ENCODE peak calls at places on chromosomes 1 and 21, in eight cellular contexts. E is H9, R is OCI-LY7, P is SK-N-SH, N is keratinocyte, T is K562, C is fibroblast of lung, Y is IMR-90. Q is an unnamed sample. For H4K20me1, the result is how much of the 10 kb centered on the place peaks cover.

GRCh38 chr1:1242461-1243080 is 4.0 kb downstream of the C1QTNF12 start:
- DNase-seq in R (no peak), P (no peak), E (no peak), N (no peak), Y (no peak), C (no peak), T (no peak), Q (no peak)

GRCh38 chr1:152752225-152752624 is 5.6 kb upstream of the KPRP start:
- DNase-seq in P (no peak), R (no peak), Y (peak), T (no peak), E (no peak), N (peak), C (peak), Q (no peak)

GRCh38 chr1:226411619-226412018 is 3.7 kb upstream of the PARP1 start:
- DNase-seq in P (no peak), Y (no peak), T (no peak), E (no peak), N (no peak), R (no peak), C (no peak), Q (no peak)

GRCh38 chr1:6779089-6779805 is 6.0 kb upstream of the CAMTA1 start:
- DNase-seq in T (no peak), N (no peak), P (no peak), R (no peak), Y (no peak), E (no peak), C (no peak), Q (no peak)

GRCh38 chr1:15246960-15247614 is at the start of gene FHAD1:
- DNase-seq in C (peak), P (peak), E (peak), T (peak), R (peak), Y (peak), N (no peak), Q (peak)

GRCh38 chr1:67883069-67883468 is 49.8 kb upstream of the GNG12 start:
- DNase-seq in R (no peak), C (peak), N (peak), Y (peak), T (no peak), P (no peak), E (no peak), Q (no peak)

GRCh38 chr1:65994223-65994622 is 201.5 kb downstream of the PDE4B start:
- DNase-seq in T (no peak), R (no peak), E (no peak), N (no peak), P (no peak), C (no peak), Y (no peak), Q (no peak)

GRCh38 chr1:15803380-15803779 is 4.1 kb downstream of the UQCRHL start:
- DNase-seq in P (peak), T (peak), R (peak), N (no peak), C (peak), E (peak), Y (peak), Q (peak)

GRCh38 chr1:233114159-233114558 is 163.7 kb downstream of the NTPCR start:
- DNase-seq in N (no peak), C (peak), R (no peak), P (no peak), Y (peak), E (peak), T (no peak), Q (no peak)

GRCh38 chr21:42459583-42460215 is 36.3 kb downstream of the RSPH1 start:
- DNase-seq in R (no peak), N (no peak), Y (no peak), P (no peak), E (no peak), C (no peak), T (no peak), Q (no peak)

GRCh38 chr1:116759636-116760035 is 5.4 kb downstream of the CD2 start:
- DNase-seq in R (no peak), N (no peak), P (no peak), T (no peak), C (no peak), E (no peak), Y (no peak), Q (no peak)

GRCh38 chr1:153260980-153261792 is 1.7 kb downstream of the LORICRIN start:
- DNase-seq in Y (no peak), P (peak), E (peak), T (no peak), N (no peak), C (no peak), R (no peak), Q (no peak)

GRCh38 chr1:42043182-42043581 is 110.0 kb upstream of the GUCA2B start:
- DNase-seq in P (peak), T (no peak), R (no peak), N (no peak), C (no peak), E (no peak), Y (no peak), Q (no peak)

GRCh38 chr1:109113787-109114568 is at the start of gene ELAPOR1:
- DNase-seq in P (peak), E (peak), Y (peak), N (no peak), R (no peak), T (no peak), C (no peak), Q (peak)

GRCh38 chr1:8013800-8014199 is 12.3 kb downstream of the ERRFI1 start:
- DNase-seq in N (no peak), E (no peak), T (no peak), Y (no peak), R (no peak), P (no peak), C (no peak), Q (no peak)
- H4K20me1 ChIP-seq in N (under half), E (under half), T (under half), Y (half or more), R (under half), P (under half), C (under half), Q (under half)

DNA sequence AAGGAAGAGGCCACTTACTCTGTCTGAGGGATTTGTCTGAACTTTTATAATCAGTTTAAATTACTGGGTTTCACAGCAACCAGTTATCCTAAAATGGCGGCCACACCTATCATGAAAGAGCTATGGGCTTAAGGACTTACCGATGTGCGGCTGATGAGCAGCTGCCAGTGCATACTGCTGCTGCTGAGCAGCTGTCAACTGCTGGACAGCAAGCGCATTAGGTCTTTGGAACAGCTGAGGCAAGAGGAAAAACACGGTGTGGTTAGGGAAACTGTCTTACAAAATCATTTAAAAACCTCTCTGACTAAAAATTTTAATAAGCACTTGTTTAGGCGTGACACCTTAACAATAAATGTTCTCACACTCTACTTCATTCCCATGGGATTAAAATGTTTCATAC is 72.6 kb upstream of the SDC3 start:
- DNase-seq in Y (no peak), C (no peak), R (no peak), N (no peak), P (no peak), E (no peak), T (no peak), Q (no peak)
- H4K20me1 ChIP-seq in Y (half or more), C (under half), R (under half), N (under half), P (half or more), E (under half), T (under half), Q (half or more)

GRCh38 chr21:33562389-33562788 is 19.6 kb downstream of the SON start:
- DNase-seq in Y (no peak), R (no peak), C (no peak), P (no peak), N (no peak), T (no peak), E (no peak), Q (no peak)
- H4K20me1 ChIP-seq in Y (half or more), R (under half), C (under half), P (half or more), N (under half), T (under half), E (under half), Q (half or more)

GRCh38 chr1:54282101-54282847 is 82.3 kb downstream of the MRPL37 start:
- DNase-seq in E (no peak), R (no peak), T (no peak), Y (no peak), N (no peak), P (no peak), C (no peak), Q (no peak)
- H4K20me1 ChIP-seq in E (under half), R (under half), T (under half), Y (under half), N (under half), P (under half), C (under half), Q (under half)

DNA sequence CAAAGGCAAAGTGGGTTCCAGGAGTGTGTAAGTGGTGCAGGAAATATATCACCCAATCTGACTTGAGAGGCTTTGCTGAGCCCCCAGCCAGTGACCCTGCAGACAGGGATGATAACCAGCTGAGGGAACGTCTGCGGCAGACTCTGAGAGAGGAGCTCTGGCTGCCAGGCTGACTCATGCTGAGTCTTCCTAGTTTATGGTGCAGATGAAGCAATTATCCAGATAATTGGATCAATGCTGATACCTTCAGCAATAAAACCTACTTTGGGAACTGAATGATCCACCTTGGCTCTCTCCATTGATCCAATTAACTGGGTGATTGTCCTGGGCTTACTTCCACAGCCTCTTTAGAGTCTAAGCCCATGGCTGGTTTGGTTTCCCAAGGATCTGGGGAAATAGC is 7.3 kb downstream of the C8B start:
- DNase-seq in P (peak), N (no peak), E (no peak), R (no peak), C (peak), T (no peak), Y (peak), Q (peak)
- H4K20me1 ChIP-seq in P (under half), N (under half), E (under half), R (under half), C (under half), T (under half), Y (under half), Q (under half)

GRCh38 chr1:178613271-178613945 is 100.5 kb downstream of the TEX35 start:
- DNase-seq in T (no peak), E (no peak), Y (no peak), N (no peak), C (no peak), R (no peak), P (no peak), Q (no peak)
- H4K20me1 ChIP-seq in T (under half), E (under half), Y (under half), N (under half), C (under half), R (under half), P (under half), Q (under half)

GRCh38 chr1:173995475-173995874 is 26.7 kb downstream of the RC3H1 start:
- DNase-seq in C (no peak), N (no peak), T (no peak), Y (no peak), R (no peak), P (no peak), E (no peak), Q (no peak)

GRCh38 chr1:174000274-174000852 is 21.8 kb downstream of the RC3H1 start:
- DNase-seq in P (peak), Y (peak), C (peak), E (no peak), T (no peak), R (no peak), N (no peak), Q (no peak)

GRCh38 chr1:174001573-174001972 is 20.6 kb downstream of the RC3H1 start:
- DNase-seq in E (no peak), Y (no peak), P (no peak), T (no peak), C (no peak), N (no peak), R (no peak), Q (no peak)

GRCh38 chr1:173997796-173998195 is 24.4 kb downstream of the RC3H1 start:
- DNase-seq in P (no peak), N (no peak), Y (peak), T (no peak), R (no peak), E (no peak), C (peak), Q (no peak)

GRCh38 chr1:173996995-173997394 is 25.2 kb downstream of the RC3H1 start:
- DNase-seq in R (peak), T (no peak), Y (peak), C (peak), E (no peak), P (no peak), N (no peak), Q (no peak)
- H4K20me1 ChIP-seq in R (under half), T (under half), Y (under half), C (under half), E (under half), P (half or more), N (under half), Q (half or more)

GRCh38 chr1:201614262-201615015 is 75.5 kb downstream of the NAV1 start:
- DNase-seq in P (no peak), T (peak), E (peak), N (no peak), Y (peak), R (no peak), C (peak), Q (peak)
- H4K20me1 ChIP-seq in P (half or more), T (under half), E (under half), N (under half), Y (half or more), R (under half), C (under half), Q (under half)

GRCh38 chr1:23722652-23723051 is 20.6 kb upstream of the ELOA start:
- DNase-seq in P (no peak), Y (no peak), T (no peak), C (no peak), R (peak), N (no peak), E (no peak), Q (no peak)
- H4K20me1 ChIP-seq in P (under half), Y (under half), T (under half), C (under half), R (under half), N (under half), E (under half), Q (under half)

DNA sequence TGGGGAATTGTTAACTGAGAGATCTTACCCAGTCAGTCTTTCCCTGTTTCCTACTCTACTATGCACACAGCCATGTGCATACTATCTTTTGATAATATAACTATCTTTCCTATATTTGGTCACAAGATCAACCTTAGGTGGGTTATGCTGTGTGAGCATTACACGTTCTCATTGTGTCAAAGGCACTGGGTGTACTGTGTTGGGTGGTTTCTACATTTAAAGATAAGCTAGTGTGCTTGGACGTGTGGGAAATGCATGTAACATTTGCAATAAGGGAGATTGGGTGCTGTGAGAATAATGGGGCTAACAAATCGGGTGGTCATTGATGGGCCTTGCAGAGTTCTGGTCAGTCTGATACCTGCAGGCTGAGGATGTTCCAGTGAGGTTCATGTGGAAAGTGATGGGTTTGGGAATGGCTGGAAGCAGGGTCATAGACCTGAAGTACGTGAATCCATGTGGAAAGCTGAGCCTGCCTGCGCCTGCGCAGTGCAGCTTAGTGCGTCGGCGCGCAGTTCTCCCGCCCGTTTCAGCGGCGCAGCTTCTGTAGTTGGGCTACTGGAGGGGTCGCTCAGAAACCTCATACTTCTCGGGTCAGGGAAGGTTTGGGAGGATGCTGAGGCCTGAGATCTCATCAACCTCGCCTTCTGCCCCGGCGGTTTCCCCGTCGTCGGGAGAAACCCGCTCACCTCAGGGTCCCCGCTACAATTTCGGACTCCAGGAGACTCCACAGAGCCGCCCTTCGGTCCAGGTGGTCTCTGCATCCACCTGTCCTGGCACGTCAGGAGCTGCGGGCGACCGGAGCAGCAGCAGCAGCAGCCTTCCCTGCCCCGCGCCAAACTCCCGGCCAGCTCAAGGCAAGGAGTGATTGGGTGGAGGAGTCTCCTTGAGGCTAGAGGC is at the start of gene MSH4:
- DNase-seq in C (no peak), R (no peak), P (peak), E (peak), N (no peak), T (peak), Y (no peak), Q (no peak)
- H4K20me1 ChIP-seq in C (under half), R (under half), P (under half), E (under half), N (under half), T (under half), Y (under half), Q (under half)

Q was measured in hepatocyte.